ENCODE peak calls at places on chromosomes 13 and 19, in four cellular contexts. B is HepG2, U is WTC11, K is K562. Z is an unnamed sample.

GRCh38 chr19:18531485-18531884 is 9.6 kb upstream of the ELL start:
- DNase-seq in K (no peak), U (no peak), B (no peak), Z (no peak)

GRCh38 chr19:12984143-12984627 is 11.1 kb upstream of the NFIX start:
- DNase-seq in B (no peak), K (no peak), U (no peak), Z (no peak)

GRCh38 chr13:33968520-33969507 is 150.9 kb downstream of the RFC3 start:
- DNase-seq in K (no peak), B (peak; percentile 96), U (no peak), Z (no peak)

GRCh38 chr13:109974354-109974753 is 188.0 kb upstream of the IRS2 start:
- DNase-seq in K (no peak), B (no peak), U (no peak), Z (no peak)

GRCh38 chr19:6108721-6109633 is 1.3 kb downstream of the RFX2 start:
- DNase-seq in K (peak; percentile 73), U (peak; percentile 36), B (no peak), Z (no peak)

GRCh38 chr13:50290186-50290585 is 274.9 kb downstream of the KCNRG start:
- DNase-seq in K (no peak), B (no peak), U (no peak), Z (no peak)

GRCh38 chr13:26656919-26657318 is 99.4 kb downstream of the WASF3 start:
- DNase-seq in K (peak; percentile 5), B (peak; percentile 24), U (no peak), Z (no peak)

GRCh38 chr19:4977299-4978174 is 8.6 kb downstream of the KDM4B start:
- DNase-seq in K (no peak), U (no peak), B (no peak), Z (no peak)

GRCh38 chr19:35120492-35120891 is 4.9 kb downstream of the FXYD3 start:
- DNase-seq in U (no peak), K (no peak), B (no peak), Z (no peak)

GRCh38 chr13:44305845-44306244 is 67.8 kb upstream of the SERP2 start:
- DNase-seq in U (no peak), B (no peak), K (no peak), Z (no peak)

GRCh38 chr19:39325778-39326680 is 5.4 kb upstream of the LRFN1 start:
- DNase-seq in B (peak; percentile 22), U (peak; percentile 45), K (no peak), Z (peak; percentile 42)

GRCh38 chr19:16385296-16385695 is 60.7 kb downstream of the KLF2 start:
- DNase-seq in U (no peak), B (no peak), K (no peak), Z (no peak)

GRCh38 chr13:96781141-96781540 is 213.1 kb downstream of the OXGR1 start:
- DNase-seq in U (no peak), K (no peak), B (no peak), Z (no peak)

GRCh38 chr19:2549701-2550191 is 73.8 kb downstream of the GADD45B start:
- DNase-seq in U (no peak), B (no peak), K (no peak), Z (no peak)

GRCh38 chr13:43119206-43119605 is 95.8 kb downstream of the DNAJC15 start:
- DNase-seq in B (no peak), K (no peak), U (no peak), Z (no peak)

GRCh38 chr19:5480427-5480836 is 25.2 kb downstream of the ZNRF4 start:
- DNase-seq in K (peak; percentile 64), U (peak; percentile 68), B (peak; percentile 30), Z (peak; percentile 69)

GRCh38 chr13:97266734-97267417 is 44.7 kb downstream of the MBNL2 start:
- DNase-seq in K (no peak), B (no peak), U (no peak), Z (no peak)

GRCh38 chr13:27022571-27023311 is 148.9 kb downstream of the USP12 start:
- DNase-seq in U (no peak), K (peak; percentile 52), B (peak; percentile 90), Z (no peak)

GRCh38 chr13:93279982-93280381 is 53.4 kb downstream of the GPC6 start:
- DNase-seq in B (no peak), U (no peak), K (no peak), Z (no peak)

GRCh38 chr19:14582894-14583340 is at the start of gene CLEC17A:
- DNase-seq in U (no peak), B (no peak), K (no peak), Z (no peak)

GRCh38 chr19:51026554-51026831 is at the start of gene KLK11:
- DNase-seq in B (no peak), U (no peak), K (no peak), Z (no peak)

GRCh38 chr19:58429745-58430144 is 10.2 kb downstream of the ZNF132 start:
- DNase-seq in B (no peak), U (no peak), K (no peak), Z (no peak)

GRCh38 chr13:50358715-50359367 is 343.6 kb downstream of the KCNRG start:
- DNase-seq in B (no peak), K (no peak), U (no peak), Z (no peak)

GRCh38 chr19:1273263-1274041 is 1.9 kb upstream of the FAM174C start:
- DNase-seq in U (no peak), B (no peak), K (peak; percentile 39), Z (no peak)

GRCh38 chr13:46012404-46012803 is 40.1 kb downstream of the ZC3H13 start:
- DNase-seq in B (no peak), K (no peak), U (no peak), Z (no peak)

DNA sequence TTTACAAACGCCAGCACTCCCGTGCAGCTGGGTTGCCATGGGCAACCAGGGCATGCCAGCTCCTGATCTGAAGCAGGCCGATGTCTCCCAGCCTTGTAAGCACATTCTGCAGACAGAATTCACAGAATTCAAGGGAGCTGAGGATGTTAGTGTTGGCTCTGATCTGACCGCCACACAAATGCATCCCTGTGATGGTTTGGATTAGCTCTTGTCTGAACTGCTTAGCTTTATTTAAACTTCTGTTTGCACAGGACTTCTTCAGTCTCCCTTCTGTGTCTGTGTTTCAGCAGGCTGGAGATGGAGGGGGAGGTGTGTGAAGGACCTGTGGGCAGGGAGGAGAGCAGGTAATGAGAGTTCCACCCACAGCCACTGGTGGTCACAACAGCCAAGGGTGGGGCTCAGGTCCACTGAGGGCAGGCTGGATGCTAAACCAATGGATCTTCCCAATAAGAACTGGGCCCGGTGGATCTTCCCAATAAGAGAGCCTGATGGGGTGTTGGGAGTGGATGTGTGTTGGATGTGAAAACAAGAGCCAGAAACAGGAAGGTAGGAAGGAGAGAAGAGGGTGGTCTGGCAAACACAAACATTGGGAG is 66.2 kb downstream of the TEX26 start:
- DNase-seq in B (no peak), U (no peak), K (no peak), Z (no peak)
- TF ChIP-seq ELF4 in B (no peak), U (no peak), K (no peak), Z (no peak)

GRCh38 chr13:73995752-73996151 is 138.5 kb downstream of the KLF12 start:
- DNase-seq in U (no peak), K (no peak), B (no peak), Z (no peak)

GRCh38 chr13:73991884-73992283 is 142.3 kb downstream of the KLF12 start:
- DNase-seq in K (no peak), B (no peak), U (no peak), Z (no peak)

GRCh38 chr13:73991384-73991783 is 142.8 kb downstream of the KLF12 start:
- DNase-seq in U (no peak), K (no peak), B (no peak), Z (no peak)

GRCh38 chr13:73996569-73996968 is 137.6 kb downstream of the KLF12 start:
- DNase-seq in B (no peak), K (no peak), U (no peak), Z (no peak)

GRCh38 chr13:73993661-73994060 is 140.5 kb downstream of the KLF12 start:
- DNase-seq in K (no peak), B (no peak), U (no peak), Z (no peak)
- TF ChIP-seq ELF4 in K (no peak), B (no peak), U (no peak), Z (no peak)

GRCh38 chr13:71864981-71865857 is 1.8 kb downstream of the DACH1 start:
- DNase-seq in B (no peak), K (no peak), U (peak; percentile 30), Z (peak; percentile 46)
- TF ChIP-seq ELF4 in B (no peak), K (no peak), U (no peak), Z (no peak)

GRCh38 chr19:55940306-55940705 is 7.3 kb upstream of the NLRP8 start:
- DNase-seq in U (no peak), B (no peak), K (no peak), Z (no peak)

GRCh38 chr19:55935206-55935605 is 3.1 kb upstream of the NLRP13 start:
- DNase-seq in U (no peak), B (no peak), K (no peak), Z (no peak)

DNA sequence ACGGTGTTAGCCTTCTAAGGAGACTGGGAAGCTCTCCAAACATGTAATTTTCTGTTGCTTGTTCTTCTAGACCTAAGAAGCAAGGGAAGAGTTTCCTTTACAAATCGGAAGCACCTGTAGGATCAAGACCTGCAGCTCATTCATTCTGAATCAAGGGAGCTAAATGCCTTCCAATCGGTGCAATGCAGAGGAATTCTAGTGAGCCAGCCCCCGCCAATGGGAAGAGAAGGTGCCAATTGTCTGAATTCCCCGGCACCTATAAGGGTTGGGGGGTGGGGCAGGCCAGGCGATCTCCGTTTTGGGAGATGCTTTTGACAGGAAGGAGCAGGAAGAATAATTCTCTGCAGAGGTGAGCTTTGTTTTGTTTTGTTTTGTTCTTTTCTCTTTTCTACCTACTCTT is 7.1 kb upstream of the NLRP13 start:
- DNase-seq in U (no peak), B (no peak), K (no peak), Z (no peak)
- TF ChIP-seq ELF4 in U (no peak), B (no peak), K (no peak), Z (no peak)